ENCODE peak calls at places on chromosomes 11 and 22, in ten cellular contexts. C, B, M, R, V, Y, X, Z, U and K are unnamed samples.

GRCh38 chr11:2778630-2779498 is 79.1 kb upstream of the KCNQ1OT1 start:
- DNase-seq in C (peak), B (peak), M (peak), R (peak), V (peak), Y (no peak), X (peak), Z (peak), U (peak), K (no peak)

GRCh38 chr11:109304159-109304558 is 117.8 kb upstream of the C11orf87 start:
- DNase-seq in C (no peak), B (no peak), M (peak), R (no peak), V (no peak), Y (no peak), X (no peak), Z (peak), U (no peak), K (no peak)

GRCh38 chr11:70067036-70067435 is 11.1 kb upstream of the ANO1 start:
- DNase-seq in C (no peak), B (no peak), M (no peak), R (no peak), V (no peak), Y (no peak), X (no peak), Z (no peak), U (no peak), K (no peak)

GRCh38 chr11:102411142-102411541 is 41.4 kb downstream of the TMEM123 start:
- DNase-seq in C (no peak), B (no peak), M (no peak), R (no peak), V (no peak), Y (no peak), X (no peak), Z (no peak), U (no peak), K (no peak)

GRCh38 chr22:36056980-36057379 is 28.4 kb upstream of the RBFOX2 start:
- DNase-seq in C (no peak), B (no peak), M (no peak), R (no peak), V (no peak), Y (no peak), X (no peak), Z (no peak), U (no peak), K (no peak)

GRCh38 chr11:121257289-121257688 is 35.3 kb upstream of the SC5D start:
- DNase-seq in C (no peak), B (no peak), M (no peak), R (no peak), V (no peak), Y (no peak), X (no peak), Z (no peak), U (no peak), K (no peak)

GRCh38 chr11:43834291-43834690 is 46.3 kb upstream of the ALKBH3 start:
- DNase-seq in C (no peak), B (no peak), M (no peak), R (no peak), V (no peak), Y (no peak), X (no peak), Z (no peak), U (no peak), K (no peak)

GRCh38 chr11:1760351-1761109 is 3.2 kb downstream of the CTSD start:
- DNase-seq in C (no peak), B (peak), M (peak), R (peak), V (peak), Y (no peak), X (no peak), Z (peak), U (peak), K (no peak)

GRCh38 chr11:71489311-71490043 is 36.5 kb downstream of the NADSYN1 start:
- DNase-seq in C (no peak), B (no peak), M (peak), R (no peak), V (no peak), Y (no peak), X (peak), Z (peak), U (no peak), K (no peak)

GRCh38 chr11:19829109-19829790 is 116.6 kb downstream of the NAV2 start:
- DNase-seq in C (no peak), B (no peak), M (no peak), R (no peak), V (no peak), Y (no peak), X (no peak), Z (no peak), U (no peak), K (no peak)

GRCh38 chr11:44618561-44619425 is 53.3 kb downstream of the CD82 start:
- DNase-seq in C (no peak), B (no peak), M (no peak), R (no peak), V (peak), Y (no peak), X (no peak), Z (no peak), U (no peak), K (no peak)

GRCh38 chr22:20741634-20742581 is 32.0 kb upstream of the SERPIND1 start:
- DNase-seq in C (no peak), B (no peak), M (peak), R (no peak), V (peak), Y (no peak), X (peak), Z (peak), U (peak), K (peak)

GRCh38 chr11:57516061-57516443 is 550 bp upstream of the SLC43A1 start:
- DNase-seq in C (no peak), B (no peak), M (no peak), R (no peak), V (no peak), Y (no peak), X (no peak), Z (no peak), U (no peak), K (no peak)

GRCh38 chr22:40509401-40510134 is 127.0 kb downstream of the MRTFA start:
- DNase-seq in C (no peak), B (no peak), M (peak), R (no peak), V (peak), Y (no peak), X (peak), Z (peak), U (no peak), K (no peak)

GRCh38 chr11:62880231-62880802 is 379 bp upstream of the SLC3A2 start:
- DNase-seq in C (no peak), B (no peak), M (peak), R (peak), V (peak), Y (no peak), X (peak), Z (peak), U (no peak), K (no peak)

GRCh38 chr22:37196539-37197450 is 8.7 kb upstream of the C1QTNF6 start:
- DNase-seq in C (no peak), B (peak), M (peak), R (peak), V (peak), Y (no peak), X (peak), Z (peak), U (peak), K (no peak)

GRCh38 chr22:44158766-44159165 is 22.0 kb upstream of the PARVG start:
- DNase-seq in C (no peak), B (no peak), M (no peak), R (no peak), V (no peak), Y (no peak), X (no peak), Z (no peak), U (no peak), K (no peak)

GRCh38 chr11:17988465-17988864 is 24.4 kb downstream of the SERGEF start:
- DNase-seq in C (no peak), B (no peak), M (no peak), R (no peak), V (no peak), Y (no peak), X (no peak), Z (no peak), U (no peak), K (no peak)

GRCh38 chr11:27116684-27117083 is 76.1 kb downstream of the BBOX1 start:
- DNase-seq in C (no peak), B (no peak), M (peak), R (no peak), V (no peak), Y (no peak), X (peak), Z (peak), U (no peak), K (no peak)

GRCh38 chr11:15852179-15852578 is 504.2 kb downstream of the SOX6 start:
- DNase-seq in C (no peak), B (no peak), M (no peak), R (no peak), V (no peak), Y (no peak), X (peak), Z (peak), U (no peak), K (no peak)

GRCh38 chr11:113666584-113666983 is 39.5 kb downstream of the TMPRSS5 start:
- DNase-seq in C (no peak), B (no peak), M (no peak), R (no peak), V (no peak), Y (no peak), X (no peak), Z (no peak), U (no peak), K (no peak)

GRCh38 chr22:37316875-37317371 is 34.6 kb downstream of the CYTH4 start:
- DNase-seq in C (peak), B (peak), M (peak), R (peak), V (peak), Y (peak), X (peak), Z (peak), U (peak), K (peak)

GRCh38 chr11:119995730-119996491 is 142.0 kb downstream of the TRIM29 start:
- DNase-seq in C (no peak), B (no peak), M (no peak), R (no peak), V (no peak), Y (no peak), X (no peak), Z (no peak), U (no peak), K (no peak)

GRCh38 chr11:119992171-119993051 is 145.5 kb downstream of the TRIM29 start:
- DNase-seq in C (no peak), B (no peak), M (no peak), R (no peak), V (no peak), Y (no peak), X (no peak), Z (no peak), U (no peak), K (no peak)

GRCh38 chr11:119991022-119991404 is 146.9 kb downstream of the TRIM29 start:
- DNase-seq in C (no peak), B (no peak), M (no peak), R (no peak), V (no peak), Y (no peak), X (no peak), Z (no peak), U (no peak), K (no peak)

GRCh38 chr11:119991669-119992068 is 146.2 kb downstream of the TRIM29 start:
- DNase-seq in C (no peak), B (no peak), M (no peak), R (no peak), V (no peak), Y (no peak), X (no peak), Z (no peak), U (no peak), K (peak)

GRCh38 chr11:119993732-119994131 is 144.2 kb downstream of the TRIM29 start:
- DNase-seq in C (no peak), B (no peak), M (no peak), R (no peak), V (peak), Y (no peak), X (no peak), Z (no peak), U (no peak), K (no peak)
- TF ChIP-seq CTCF in C (peak), B (no peak), M (no peak), R (no peak), V (no peak), Y (no peak), X (no peak), Z (no peak), U (no peak), K (peak)

DNA sequence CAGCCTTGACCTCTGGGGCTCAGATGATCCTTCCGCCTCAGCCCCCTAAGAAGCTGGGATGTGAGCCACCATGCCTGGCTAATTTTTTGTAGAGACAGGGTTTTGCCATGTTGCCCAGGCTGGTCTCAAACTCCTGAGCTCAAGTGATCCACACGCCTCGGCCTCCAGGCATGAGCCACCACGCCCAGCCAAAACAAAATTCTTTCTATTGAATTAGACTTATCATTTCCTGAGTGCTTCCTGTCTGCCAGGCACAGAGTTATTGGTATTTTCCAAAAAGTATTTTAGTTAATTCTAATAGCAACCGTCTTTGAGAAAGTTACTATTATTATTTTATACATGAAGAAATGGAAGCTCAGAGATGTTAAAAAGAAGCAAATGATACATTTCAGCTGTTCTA is 61.4 kb upstream of the LMO2 start:
- DNase-seq in C (no peak), B (no peak), M (no peak), R (no peak), V (no peak), Y (no peak), X (no peak), Z (no peak), U (no peak), K (no peak)
- TF ChIP-seq CTCF in C (no peak), B (no peak), M (no peak), R (no peak), V (no peak), Y (no peak), X (no peak), Z (no peak), U (no peak), K (no peak)

DNA sequence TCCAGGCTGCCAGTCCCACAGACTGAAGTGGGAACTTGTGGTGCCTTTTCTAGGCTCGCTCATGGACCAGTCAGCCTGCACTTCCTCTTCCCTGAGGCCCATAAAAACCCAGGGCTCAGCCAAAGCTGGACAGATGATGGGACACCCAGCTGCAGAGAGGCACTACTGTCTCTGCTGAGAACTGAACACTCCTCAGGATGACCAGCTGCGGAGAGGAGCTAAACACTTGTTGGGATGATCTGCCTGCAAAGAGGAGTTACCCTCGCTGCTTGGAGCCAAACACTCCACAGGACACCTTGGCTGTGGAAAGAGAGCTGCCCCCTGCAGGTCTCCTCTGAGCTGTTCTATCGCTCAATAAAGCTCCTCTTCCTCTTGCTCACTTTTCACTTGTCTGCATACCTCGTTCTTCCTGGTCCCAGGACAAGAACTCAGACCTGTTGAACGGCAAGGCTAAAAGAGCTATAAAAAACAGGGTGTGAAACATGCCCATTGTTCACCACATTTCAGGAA is 465.5 kb downstream of the GUCY1A2 start:
- DNase-seq in C (no peak), B (no peak), M (no peak), R (no peak), V (no peak), Y (no peak), X (no peak), Z (no peak), U (no peak), K (no peak)
- TF ChIP-seq CTCF in C (peak), B (no peak), M (no peak), R (no peak), V (no peak), Y (no peak), X (no peak), Z (no peak), U (no peak), K (no peak)

DNA sequence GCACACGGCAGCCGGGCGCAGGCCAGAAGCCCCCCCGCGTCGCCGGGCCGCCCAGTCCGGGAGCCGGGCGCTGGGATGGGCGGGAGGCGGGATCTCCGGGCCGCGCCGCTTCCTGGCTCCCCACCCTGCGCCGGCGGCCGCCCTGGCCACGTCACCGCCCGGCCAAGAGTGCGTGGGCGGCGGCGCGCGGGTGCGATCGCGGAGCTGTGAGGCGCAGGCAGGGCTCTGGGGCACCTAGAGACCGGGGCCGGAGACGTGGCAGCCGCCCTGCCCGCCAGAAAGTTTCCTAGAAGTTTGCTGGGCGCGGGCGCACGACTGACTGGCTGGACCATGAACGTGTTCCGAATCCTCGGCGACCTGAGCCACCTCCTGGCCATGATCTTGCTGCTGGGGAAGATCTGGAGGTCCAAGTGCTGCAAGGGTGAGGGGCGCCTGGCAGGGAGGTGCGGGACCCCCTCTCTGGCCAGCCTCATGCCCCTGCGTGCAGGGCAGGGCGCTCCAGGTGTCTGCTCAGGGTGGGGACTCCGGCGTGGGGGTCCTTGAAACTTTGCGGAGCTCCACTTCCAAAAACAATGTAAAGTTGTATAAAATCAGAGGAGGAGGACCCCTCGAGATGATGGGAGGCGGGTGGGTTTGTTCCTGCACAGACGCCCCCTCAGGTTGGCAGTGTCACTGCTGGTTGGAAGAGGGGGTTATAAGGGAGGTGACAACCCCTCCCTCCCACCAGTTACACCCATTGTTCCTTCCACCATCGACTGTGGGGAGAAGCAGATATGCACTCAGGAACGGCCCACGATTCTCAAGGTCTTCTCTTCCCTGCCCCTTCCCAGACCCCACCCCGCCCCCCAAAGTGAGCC is at the start of gene KDELR3:
- DNase-seq in C (no peak), B (peak), M (peak), R (peak), V (peak), Y (no peak), X (peak), Z (peak), U (peak), K (no peak)
- TF ChIP-seq CTCF in C (peak), B (no peak), M (peak), R (no peak), V (no peak), Y (no peak), X (peak), Z (peak), U (no peak), K (no peak)

GRCh38 chr11:119000906-119001305 is 3.0 kb downstream of the CENATAC start:
- DNase-seq in C (no peak), B (no peak), M (no peak), R (no peak), V (no peak), Y (no peak), X (no peak), Z (no peak), U (no peak), K (no peak)

GRCh38 chr11:118998822-118999221 is 884 bp downstream of the CENATAC start:
- DNase-seq in C (no peak), B (no peak), M (peak), R (no peak), V (no peak), Y (no peak), X (peak), Z (peak), U (no peak), K (no peak)

GRCh38 chr11:118998388-118998717 is 415 bp downstream of the CENATAC start:
- DNase-seq in C (no peak), B (no peak), M (no peak), R (no peak), V (no peak), Y (no peak), X (peak), Z (no peak), U (no peak), K (no peak)

GRCh38 chr11:118997627-118998387 is at the start of gene CENATAC:
- DNase-seq in C (peak), B (peak), M (peak), R (peak), V (peak), Y (peak), X (peak), Z (peak), U (peak), K (peak)

GRCh38 chr11:118996926-118997626 is 862 bp upstream of the CENATAC start:
- DNase-seq in C (no peak), B (no peak), M (peak), R (no peak), V (no peak), Y (no peak), X (peak), Z (peak), U (peak), K (no peak)
- TF ChIP-seq CTCF in C (peak), B (no peak), M (peak), R (peak), V (no peak), Y (peak), X (peak), Z (peak), U (peak), K (no peak)

GRCh38 chr11:35689081-35689996 is 26.8 kb downstream of the TRIM44 start:
- DNase-seq in C (no peak), B (no peak), M (peak), R (no peak), V (no peak), Y (no peak), X (no peak), Z (peak), U (no peak), K (no peak)
- TF ChIP-seq CTCF in C (no peak), B (no peak), M (no peak), R (no peak), V (no peak), Y (no peak), X (no peak), Z (no peak), U (no peak), K (no peak)

GRCh38 chr11:61294717-61295595 is at the start of gene VWCE:
- DNase-seq in C (peak), B (no peak), M (peak), R (peak), V (peak), Y (peak), X (peak), Z (peak), U (peak), K (peak)
- TF ChIP-seq CTCF in C (peak), B (no peak), M (peak), R (peak), V (no peak), Y (no peak), X (peak), Z (peak), U (peak), K (peak)

GRCh38 chr11:131914299-131914902 is 544.0 kb downstream of the NTM start:
- DNase-seq in C (no peak), B (no peak), M (peak), R (no peak), V (no peak), Y (no peak), X (peak), Z (peak), U (no peak), K (no peak)
- TF ChIP-seq CTCF in C (peak), B (peak), M (peak), R (peak), V (no peak), Y (no peak), X (peak), Z (peak), U (no peak), K (no peak)

DNA sequence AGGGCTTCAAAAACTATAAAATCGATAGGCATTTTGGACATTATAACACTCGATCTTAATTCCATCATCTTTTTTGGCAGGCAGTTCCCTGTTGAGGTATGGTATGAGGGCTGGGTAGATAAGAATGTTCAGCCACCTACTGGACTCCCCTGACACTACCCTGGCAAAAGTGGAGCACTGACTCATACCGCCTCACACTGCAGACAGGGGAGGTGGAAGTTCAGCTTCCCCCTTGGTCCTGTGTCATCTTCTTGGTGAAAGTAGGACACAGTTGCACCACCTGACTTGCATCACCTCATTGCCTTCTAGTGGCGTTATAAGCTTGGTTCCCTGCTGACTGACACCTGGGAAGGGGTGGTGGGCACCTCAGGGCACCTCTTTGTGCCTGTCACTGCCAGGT is 30.4 kb downstream of the PAAF1 start:
- DNase-seq in C (no peak), B (no peak), M (peak), R (peak), V (no peak), Y (no peak), X (no peak), Z (peak), U (no peak), K (no peak)
- TF ChIP-seq CTCF in C (no peak), B (no peak), M (peak), R (no peak), V (no peak), Y (no peak), X (no peak), Z (peak), U (no peak), K (no peak)